ENCODE peak calls at places on chromosomes 11 and 22, in five cellular contexts. One of them, this sample, is unnamed.

GRCh38 chr11:40129276-40129675 is 1330.2 kb downstream of the LRRC4C start:
- DNase-seq in A172: no peak
- DNase-seq in activated T-cell treated with anti-CD3 and anti-CD28 coated beads for 4 hours: no peak
- DNase-seq in lower lobe of right lung: no peak
- DNase-seq in fibroblast of pulmonary artery: peak
- DNase-seq in this sample: peak

GRCh38 chr11:62025429-62026105 is 58.1 kb upstream of the FTH1 start:
- DNase-seq in A172: peak
- DNase-seq in lower lobe of right lung: peak
- DNase-seq in fibroblast of pulmonary artery: peak
- DNase-seq in activated T-cell treated with anti-CD3 and anti-CD28 coated beads for 4 hours: peak
- DNase-seq in this sample: peak

GRCh38 chr11:109641549-109641948 is 219.6 kb downstream of the C11orf87 start:
- DNase-seq in fibroblast of pulmonary artery: peak
- DNase-seq in A172: peak
- DNase-seq in lower lobe of right lung: no peak
- DNase-seq in activated T-cell treated with anti-CD3 and anti-CD28 coated beads for 4 hours: no peak
- DNase-seq in this sample: peak

GRCh38 chr11:44609028-44609782 is 43.7 kb downstream of the CD82 start:
- DNase-seq in A172: no peak
- DNase-seq in activated T-cell treated with anti-CD3 and anti-CD28 coated beads for 4 hours: no peak
- DNase-seq in fibroblast of pulmonary artery: no peak
- DNase-seq in lower lobe of right lung: no peak
- DNase-seq in this sample: no peak

GRCh38 chr11:44804449-44805151 is 77.8 kb downstream of the TSPAN18 start:
- DNase-seq in A172: no peak
- DNase-seq in activated T-cell treated with anti-CD3 and anti-CD28 coated beads for 4 hours: no peak
- DNase-seq in lower lobe of right lung: no peak
- DNase-seq in fibroblast of pulmonary artery: no peak
- DNase-seq in this sample: no peak

GRCh38 chr11:113519989-113520613 is 44.9 kb upstream of the DRD2 start:
- DNase-seq in lower lobe of right lung: no peak
- DNase-seq in A172: peak
- DNase-seq in activated T-cell treated with anti-CD3 and anti-CD28 coated beads for 4 hours: no peak
- DNase-seq in fibroblast of pulmonary artery: no peak
- DNase-seq in this sample: no peak

GRCh38 chr11:127013550-127013949 is 13.0 kb upstream of the KIRREL3 start:
- DNase-seq in fibroblast of pulmonary artery: no peak
- DNase-seq in activated T-cell treated with anti-CD3 and anti-CD28 coated beads for 4 hours: no peak
- DNase-seq in lower lobe of right lung: no peak
- DNase-seq in A172: no peak
- DNase-seq in this sample: no peak

GRCh38 chr11:66020618-66021357 is 5.5 kb downstream of the CATSPER1 start:
- DNase-seq in activated T-cell treated with anti-CD3 and anti-CD28 coated beads for 4 hours: no peak
- DNase-seq in fibroblast of pulmonary artery: peak
- DNase-seq in lower lobe of right lung: peak
- DNase-seq in A172: peak
- DNase-seq in this sample: peak

GRCh38 chr22:43263645-43264514 is 76.9 kb upstream of the TTLL12 start:
- DNase-seq in lower lobe of right lung: peak
- DNase-seq in fibroblast of pulmonary artery: peak
- DNase-seq in activated T-cell treated with anti-CD3 and anti-CD28 coated beads for 4 hours: peak
- DNase-seq in A172: peak
- DNase-seq in this sample: peak

GRCh38 chr11:91366816-91367215 is 857.8 kb upstream of the FAT3 start:
- DNase-seq in A172: no peak
- DNase-seq in lower lobe of right lung: no peak
- DNase-seq in activated T-cell treated with anti-CD3 and anti-CD28 coated beads for 4 hours: no peak
- DNase-seq in fibroblast of pulmonary artery: no peak
- DNase-seq in this sample: no peak

GRCh38 chr11:350723-351255 is 18.5 kb upstream of the B4GALNT4 start:
- DNase-seq in fibroblast of pulmonary artery: no peak
- DNase-seq in lower lobe of right lung: no peak
- DNase-seq in activated T-cell treated with anti-CD3 and anti-CD28 coated beads for 4 hours: no peak
- DNase-seq in A172: peak
- DNase-seq in this sample: no peak

GRCh38 chr11:8266246-8267241 is 2.9 kb upstream of the LMO1 start:
- DNase-seq in A172: no peak
- DNase-seq in lower lobe of right lung: no peak
- DNase-seq in activated T-cell treated with anti-CD3 and anti-CD28 coated beads for 4 hours: no peak
- DNase-seq in fibroblast of pulmonary artery: no peak
- DNase-seq in this sample: no peak

GRCh38 chr11:83007909-83008580 is 63.7 kb downstream of the RAB30 start:
- DNase-seq in A172: no peak
- DNase-seq in activated T-cell treated with anti-CD3 and anti-CD28 coated beads for 4 hours: no peak
- DNase-seq in fibroblast of pulmonary artery: peak
- DNase-seq in lower lobe of right lung: peak
- DNase-seq in this sample: no peak

GRCh38 chr11:25449100-25449499 is 882.8 kb upstream of the ANO3 start:
- DNase-seq in activated T-cell treated with anti-CD3 and anti-CD28 coated beads for 4 hours: no peak
- DNase-seq in fibroblast of pulmonary artery: no peak
- DNase-seq in A172: no peak
- DNase-seq in lower lobe of right lung: no peak
- DNase-seq in this sample: no peak

GRCh38 chr11:132126973-132127900 is 756.8 kb downstream of the NTM start:
- DNase-seq in activated T-cell treated with anti-CD3 and anti-CD28 coated beads for 4 hours: no peak
- DNase-seq in fibroblast of pulmonary artery: peak
- DNase-seq in lower lobe of right lung: no peak
- DNase-seq in A172: peak
- DNase-seq in this sample: peak

GRCh38 chr11:131583823-131584222 is 213.4 kb downstream of the NTM start:
- DNase-seq in lower lobe of right lung: no peak
- DNase-seq in fibroblast of pulmonary artery: no peak
- DNase-seq in A172: no peak
- DNase-seq in activated T-cell treated with anti-CD3 and anti-CD28 coated beads for 4 hours: no peak
- DNase-seq in this sample: no peak

GRCh38 chr11:94758671-94759070 is 9.5 kb upstream of the AMOTL1 start:
- DNase-seq in lower lobe of right lung: no peak
- DNase-seq in fibroblast of pulmonary artery: no peak
- DNase-seq in A172: no peak
- DNase-seq in activated T-cell treated with anti-CD3 and anti-CD28 coated beads for 4 hours: no peak
- DNase-seq in this sample: no peak

GRCh38 chr11:124982043-124982442 is 28.0 kb downstream of the CCDC15 start:
- DNase-seq in lower lobe of right lung: no peak
- DNase-seq in activated T-cell treated with anti-CD3 and anti-CD28 coated beads for 4 hours: no peak
- DNase-seq in fibroblast of pulmonary artery: no peak
- DNase-seq in A172: no peak
- DNase-seq in this sample: no peak

GRCh38 chr11:21975242-21975641 is 217.6 kb upstream of the ANO5 start:
- DNase-seq in A172: no peak
- DNase-seq in activated T-cell treated with anti-CD3 and anti-CD28 coated beads for 4 hours: no peak
- DNase-seq in fibroblast of pulmonary artery: no peak
- DNase-seq in lower lobe of right lung: no peak
- DNase-seq in this sample: no peak

GRCh38 chr22:24968066-24968561 is 15.6 kb downstream of the KIAA1671 start:
- DNase-seq in activated T-cell treated with anti-CD3 and anti-CD28 coated beads for 4 hours: no peak
- DNase-seq in fibroblast of pulmonary artery: no peak
- DNase-seq in lower lobe of right lung: no peak
- DNase-seq in A172: peak
- DNase-seq in this sample: peak

GRCh38 chr11:19093976-19094375 is 23.0 kb upstream of the ZDHHC13 start:
- DNase-seq in fibroblast of pulmonary artery: peak
- DNase-seq in lower lobe of right lung: no peak
- DNase-seq in activated T-cell treated with anti-CD3 and anti-CD28 coated beads for 4 hours: no peak
- DNase-seq in A172: peak
- DNase-seq in this sample: peak

GRCh38 chr22:32880906-32881596 is 79.5 kb downstream of the TIMP3 start:
- DNase-seq in A172: peak
- DNase-seq in lower lobe of right lung: peak
- DNase-seq in fibroblast of pulmonary artery: peak
- DNase-seq in activated T-cell treated with anti-CD3 and anti-CD28 coated beads for 4 hours: no peak
- DNase-seq in this sample: no peak

GRCh38 chr11:119745112-119745511 is 16.1 kb upstream of the NECTIN1 start:
- DNase-seq in A172: no peak
- DNase-seq in activated T-cell treated with anti-CD3 and anti-CD28 coated beads for 4 hours: no peak
- DNase-seq in lower lobe of right lung: no peak
- DNase-seq in fibroblast of pulmonary artery: no peak
- DNase-seq in this sample: no peak

GRCh38 chr11:76369406-76369805 is 11.5 kb downstream of the THAP12 start:
- DNase-seq in activated T-cell treated with anti-CD3 and anti-CD28 coated beads for 4 hours: no peak
- DNase-seq in A172: no peak
- DNase-seq in lower lobe of right lung: no peak
- DNase-seq in fibroblast of pulmonary artery: no peak
- DNase-seq in this sample: no peak

GRCh38 chr11:126969865-126970479 is 30.6 kb downstream of the KIRREL3 start:
- DNase-seq in lower lobe of right lung: no peak
- DNase-seq in A172: peak
- DNase-seq in activated T-cell treated with anti-CD3 and anti-CD28 coated beads for 4 hours: no peak
- DNase-seq in fibroblast of pulmonary artery: peak
- DNase-seq in this sample: peak

GRCh38 chr22:45997077-45997774 is 20.3 kb upstream of the WNT7B start:
- DNase-seq in lower lobe of right lung: peak
- DNase-seq in A172: peak
- DNase-seq in fibroblast of pulmonary artery: peak
- DNase-seq in activated T-cell treated with anti-CD3 and anti-CD28 coated beads for 4 hours: no peak
- DNase-seq in this sample: peak

GRCh38 chr11:122099345-122100045 is 16.5 kb downstream of the BLID start:
- DNase-seq in activated T-cell treated with anti-CD3 and anti-CD28 coated beads for 4 hours: no peak
- DNase-seq in fibroblast of pulmonary artery: peak
- DNase-seq in A172: peak
- DNase-seq in lower lobe of right lung: no peak
- DNase-seq in this sample: no peak

GRCh38 chr11:9263840-9264380 is 1.2 kb downstream of the DENND5A start:
- DNase-seq in activated T-cell treated with anti-CD3 and anti-CD28 coated beads for 4 hours: peak
- DNase-seq in A172: peak
- DNase-seq in fibroblast of pulmonary artery: no peak
- DNase-seq in lower lobe of right lung: no peak
- DNase-seq in this sample: no peak

GRCh38 chr11:62687508-62688396 is 1.6 kb downstream of the LRRN4CL start:
- DNase-seq in fibroblast of pulmonary artery: no peak
- DNase-seq in activated T-cell treated with anti-CD3 and anti-CD28 coated beads for 4 hours: no peak
- DNase-seq in A172: no peak
- DNase-seq in lower lobe of right lung: no peak
- DNase-seq in this sample: no peak

GRCh38 chr11:29300441-29300840 is 716.4 kb downstream of the KCNA4 start:
- DNase-seq in lower lobe of right lung: no peak
- DNase-seq in A172: peak
- DNase-seq in activated T-cell treated with anti-CD3 and anti-CD28 coated beads for 4 hours: no peak
- DNase-seq in fibroblast of pulmonary artery: peak
- DNase-seq in this sample: no peak

GRCh38 chr11:86369668-86370067 is 5.0 kb upstream of the CCDC81 start:
- DNase-seq in A172: no peak
- DNase-seq in activated T-cell treated with anti-CD3 and anti-CD28 coated beads for 4 hours: no peak
- DNase-seq in fibroblast of pulmonary artery: no peak
- DNase-seq in lower lobe of right lung: no peak
- DNase-seq in this sample: no peak

GRCh38 chr11:114413958-114414357 is 13.5 kb downstream of the RBM7 start:
- DNase-seq in A172: no peak
- DNase-seq in activated T-cell treated with anti-CD3 and anti-CD28 coated beads for 4 hours: no peak
- DNase-seq in lower lobe of right lung: no peak
- DNase-seq in fibroblast of pulmonary artery: no peak
- DNase-seq in this sample: no peak

GRCh38 chr11:130070109-130070828 is 575 bp downstream of the APLP2 start:
- DNase-seq in fibroblast of pulmonary artery: peak
- DNase-seq in A172: no peak
- DNase-seq in lower lobe of right lung: peak
- DNase-seq in activated T-cell treated with anti-CD3 and anti-CD28 coated beads for 4 hours: peak
- DNase-seq in this sample: peak

GRCh38 chr11:125211191-125211953 is 46.8 kb downstream of the PKNOX2 start:
- DNase-seq in fibroblast of pulmonary artery: peak
- DNase-seq in lower lobe of right lung: no peak
- DNase-seq in activated T-cell treated with anti-CD3 and anti-CD28 coated beads for 4 hours: no peak
- DNase-seq in A172: no peak
- DNase-seq in this sample: no peak